ENCODE peak calls at places on chromosomes 11 and 22, in four cellular contexts. One of them, this sample, is unnamed.

GRCh38 chr11:117750916-117751773 is 45.9 kb downstream of the DSCAML1 start:
- DNase-seq in OCI-LY7: no peak
- DNase-seq in retina: no peak
- DNase-seq in cardiac muscle cell: no peak
- DNase-seq in this sample: no peak

GRCh38 chr22:25113316-25113721 is 86.3 kb upstream of the CRYBB3 start:
- DNase-seq in OCI-LY7: no peak
- DNase-seq in retina: no peak
- DNase-seq in cardiac muscle cell: no peak
- DNase-seq in this sample: peak; percentile 39

GRCh38 chr11:67647471-67647870 is 3.1 kb downstream of the ACY3 start:
- DNase-seq in OCI-LY7: peak; percentile 36
- DNase-seq in retina: no peak
- DNase-seq in cardiac muscle cell: no peak
- DNase-seq in this sample: no peak

GRCh38 chr11:59076876-59077571 is 9.1 kb upstream of the GLYATL1B start:
- DNase-seq in OCI-LY7: peak; percentile 87
- DNase-seq in retina: no peak
- DNase-seq in cardiac muscle cell: no peak
- DNase-seq in this sample: no peak

GRCh38 chr11:124740277-124740882 is 638 bp downstream of the NRGN start:
- DNase-seq in OCI-LY7: peak; percentile 64
- DNase-seq in retina: peak; percentile 72
- DNase-seq in cardiac muscle cell: no peak
- DNase-seq in this sample: no peak

GRCh38 chr11:34488855-34489557 is 24.6 kb downstream of the ELF5 start:
- DNase-seq in OCI-LY7: no peak
- DNase-seq in retina: no peak
- DNase-seq in cardiac muscle cell: no peak
- DNase-seq in this sample: no peak

GRCh38 chr11:10581481-10582019 is 13.1 kb upstream of the LYVE1 start:
- DNase-seq in OCI-LY7: no peak
- DNase-seq in retina: no peak
- DNase-seq in cardiac muscle cell: peak; percentile 13
- DNase-seq in this sample: peak; percentile 13

GRCh38 chr11:121486054-121486453 is 33.3 kb upstream of the SORL1-AS1 start:
- DNase-seq in OCI-LY7: no peak
- DNase-seq in retina: no peak
- DNase-seq in cardiac muscle cell: no peak
- DNase-seq in this sample: no peak

GRCh38 chr11:17828311-17828751 is 93.8 kb downstream of the KCNC1 start:
- DNase-seq in OCI-LY7: no peak
- DNase-seq in retina: no peak
- DNase-seq in cardiac muscle cell: peak; percentile 46
- DNase-seq in this sample: peak; percentile 19

GRCh38 chr11:100674212-100674611 is 12.9 kb upstream of the ARHGAP42 start:
- DNase-seq in OCI-LY7: no peak
- DNase-seq in retina: no peak
- DNase-seq in cardiac muscle cell: peak; percentile 17
- DNase-seq in this sample: no peak

GRCh38 chr11:73734996-73735395 is 25.9 kb downstream of the RAB6A start:
- DNase-seq in OCI-LY7: no peak
- DNase-seq in retina: no peak
- DNase-seq in cardiac muscle cell: no peak
- DNase-seq in this sample: no peak

GRCh38 chr11:12886508-12886907 is 122.6 kb upstream of the RASSF10 start:
- DNase-seq in OCI-LY7: no peak
- DNase-seq in retina: no peak
- DNase-seq in cardiac muscle cell: no peak
- DNase-seq in this sample: no peak

GRCh38 chr11:124760205-124760652 is 1.9 kb downstream of the ESAM start:
- DNase-seq in OCI-LY7: no peak
- DNase-seq in retina: peak; percentile 55
- DNase-seq in cardiac muscle cell: no peak
- DNase-seq in this sample: no peak